ENCODE peak calls at places on chromosomes 3 and 15, in four cellular contexts. R, O, W and C are unnamed samples.

GRCh38 chr3:178603735-178604134 is 67.5 kb downstream of the KCNMB2 start:
- DNase-seq in R (no peak), O (peak; percentile 20), W (no peak), C (no peak)

GRCh38 chr3:175956964-175957363 is 1097.8 kb downstream of the NAALADL2 start:
- DNase-seq in R (no peak), O (no peak), W (no peak), C (no peak)

GRCh38 chr3:156274791-156275190 is 154.4 kb downstream of the KCNAB1 start:
- DNase-seq in R (no peak), O (no peak), W (peak; percentile 82), C (no peak)

GRCh38 chr3:127121221-127121647 is 71.7 kb upstream of the PRR23E start:
- DNase-seq in R (no peak), O (no peak), W (no peak), C (no peak)

GRCh38 chr3:101070260-101071121 is 77.3 kb upstream of the ABI3BP start:
- DNase-seq in R (peak; percentile 17), O (peak; percentile 7), W (peak; percentile 31), C (no peak)

GRCh38 chr3:169456900-169457299 is 206.6 kb downstream of the MECOM start:
- DNase-seq in R (no peak), O (no peak), W (no peak), C (no peak)

GRCh38 chr3:264394-265156 is 68.0 kb downstream of the CHL1 start:
- DNase-seq in R (no peak), O (no peak), W (peak; percentile 99), C (peak; percentile 50)

GRCh38 chr15:80411788-80412288 is 7.7 kb downstream of the ARNT2 start:
- DNase-seq in R (no peak), O (no peak), W (no peak), C (no peak)

GRCh38 chr3:182717216-182717615 is 76.1 kb upstream of the ATP11B start:
- DNase-seq in R (no peak), O (peak; percentile 47), W (no peak), C (no peak)

GRCh38 chr15:61038387-61038786 is 190.7 kb downstream of the RORA start:
- DNase-seq in R (peak; percentile 13), O (no peak), W (no peak), C (no peak)

GRCh38 chr3:11602441-11602840 is 41.3 kb downstream of the VGLL4 start:
- DNase-seq in R (no peak), O (no peak), W (no peak), C (no peak)

GRCh38 chr3:172046268-172046915 is 7.0 kb downstream of the FNDC3B start:
- DNase-seq in R (no peak), O (no peak), W (no peak), C (no peak)

GRCh38 chr15:91949361-91949760 is 95.9 kb downstream of the SLCO3A1 start:
- DNase-seq in R (no peak), O (no peak), W (no peak), C (no peak)

DNA sequence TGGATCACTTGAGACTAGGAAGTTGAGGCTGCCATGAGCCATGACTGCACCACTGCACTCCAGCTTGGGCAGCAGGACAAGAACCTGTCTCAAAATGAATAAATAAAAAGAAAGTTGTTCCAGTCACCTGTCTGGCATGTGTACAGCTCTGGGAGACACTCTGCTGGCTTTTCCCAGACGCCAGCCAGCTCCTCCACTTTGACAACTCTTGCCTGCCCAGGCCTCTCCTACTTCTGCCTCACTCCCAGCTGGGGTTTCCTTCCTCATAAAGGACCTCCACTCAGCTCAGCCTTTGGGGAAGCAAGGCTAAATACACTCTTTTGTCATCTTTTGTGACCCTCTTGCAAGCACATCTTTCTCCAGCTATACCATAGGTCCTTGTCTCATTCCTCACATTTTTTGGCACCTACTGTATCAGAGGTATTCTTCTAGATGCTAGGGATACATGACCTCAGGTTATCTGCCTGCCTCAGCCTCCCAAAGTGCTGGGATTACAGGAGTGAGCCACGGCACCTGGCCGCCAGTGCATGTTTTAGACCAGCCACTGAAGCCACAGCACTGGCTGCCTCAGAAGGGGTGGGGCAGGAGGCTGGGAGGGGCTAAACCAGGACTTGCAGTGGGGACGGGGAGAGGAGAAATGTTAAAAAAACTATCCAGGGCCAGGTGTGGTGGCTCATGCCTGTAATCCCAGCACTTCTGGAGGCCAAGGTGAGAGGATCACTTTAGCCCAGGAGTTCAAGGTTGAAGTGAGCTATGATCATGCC is 10.0 kb upstream of the ELP6 start:
- DNase-seq in R (no peak), O (no peak), W (no peak), C (no peak)
- TF ChIP-seq PBX3 in R (no peak), O (no peak), W (no peak), C (no peak)

GRCh38 chr3:38281895-38282686 is at the start of gene SLC22A14:
- DNase-seq in R (no peak), O (no peak), W (peak; percentile 16), C (no peak)
- H3K4me1 ChIP-seq in R (no peaks in the 10 kb centered on the region), O (no peaks in the 10 kb centered on the region), W (no peaks in the 10 kb centered on the region), C (no peaks in the 10 kb centered on the region)

GRCh38 chr15:40368701-40369473 is 10.9 kb downstream of the DISP2 start:
- DNase-seq in R (no peak), O (no peak), W (no peak), C (no peak)

GRCh38 chr15:40367038-40367672 is 9.1 kb downstream of the DISP2 start:
- DNase-seq in R (no peak), O (no peak), W (no peak), C (no peak)

GRCh38 chr15:40369971-40370370 is 12.0 kb downstream of the DISP2 start:
- DNase-seq in R (no peak), O (no peak), W (no peak), C (no peak)

GRCh38 chr15:40367673-40368611 is 9.9 kb downstream of the DISP2 start:
- DNase-seq in R (peak; percentile 88), O (peak; percentile 27), W (peak; percentile 75), C (peak; percentile 87)

DNA sequence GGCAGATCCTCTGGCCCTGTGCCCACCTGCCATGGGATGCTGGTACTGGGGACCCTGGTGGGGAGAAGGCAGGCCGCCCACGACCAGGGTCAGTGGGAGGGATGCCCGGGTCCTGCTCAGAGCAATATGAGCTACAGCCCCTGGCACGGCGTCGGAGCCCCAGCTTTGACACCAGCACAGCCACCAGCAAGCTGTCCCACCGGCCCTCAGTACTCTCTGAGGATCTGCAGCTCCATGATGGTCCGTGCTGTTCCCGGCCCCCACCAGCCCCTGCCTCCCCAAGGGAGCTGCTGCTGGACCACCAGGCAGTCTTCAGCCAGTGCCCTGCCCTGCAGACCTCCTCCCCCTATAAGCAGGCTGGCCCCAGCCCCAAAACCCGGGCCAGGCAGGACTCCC is 11.5 kb downstream of the DISP2 start:
- DNase-seq in R (no peak), O (no peak), W (no peak), C (no peak)
- TF ChIP-seq PBX3 in R (no peak), O (no peak), W (no peak), C (no peak)

GRCh38 chr15:96337354-96337990 is 7.0 kb downstream of the NR2F2 start:
- DNase-seq in R (no peak), O (no peak), W (peak; percentile 15), C (no peak)

GRCh38 chr15:96334705-96335428 is 4.4 kb downstream of the NR2F2 start:
- DNase-seq in R (no peak), O (no peak), W (no peak), C (no peak)

GRCh38 chr15:96335429-96335807 is 4.9 kb downstream of the NR2F2 start:
- DNase-seq in R (no peak), O (no peak), W (peak; percentile 14), C (no peak)

GRCh38 chr15:96336643-96337353 is 6.3 kb downstream of the NR2F2 start:
- DNase-seq in R (no peak), O (no peak), W (peak; percentile 57), C (no peak)

DNA sequence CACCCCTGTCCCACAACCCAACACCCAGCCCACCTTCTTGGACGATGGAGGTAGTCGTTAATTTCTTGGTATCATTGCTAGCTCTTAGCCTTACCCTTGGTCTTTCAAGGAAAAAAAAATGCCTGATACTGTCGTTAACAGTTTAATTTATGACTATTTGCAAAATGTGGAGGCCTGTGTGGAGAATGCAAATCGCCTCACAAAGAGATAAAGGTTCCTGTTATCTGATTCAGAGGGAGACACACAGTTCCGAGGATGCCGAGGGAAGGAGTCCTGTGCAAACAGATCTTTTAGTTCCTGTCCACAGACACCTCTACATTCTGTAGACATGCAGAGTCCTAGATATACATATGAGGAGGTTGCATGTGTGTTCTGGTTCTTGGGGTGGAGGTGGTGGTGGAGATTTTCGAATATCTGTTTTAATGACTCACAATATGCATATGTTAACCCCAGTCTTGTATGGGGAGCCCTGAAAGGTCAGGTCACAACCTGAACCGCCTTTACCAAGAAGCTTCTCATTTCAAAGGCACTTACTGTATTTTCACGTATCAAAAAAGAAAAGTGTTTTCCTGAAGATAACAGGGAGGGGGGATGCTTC is 5.6 kb downstream of the NR2F2 start:
- DNase-seq in R (no peak), O (no peak), W (no peak), C (no peak)
- H3K4me1 ChIP-seq in R (no peaks in the 10 kb centered on the region), O (no peaks in the 10 kb centered on the region), W (peaks cover 43% of the 10 kb centered on the region), C (peaks cover 54% of the 10 kb centered on the region)